ENCODE peak calls at places on chromosomes 7 and 10, in ten cellular contexts. I is glutamatergic neuron, P is AG04450, B is GM23338, E is cardiac muscle cell, Y is neural crest cell, Q is Caco-2, W is mesothelial cell of epicardium, D is thoracic aorta, G is chondrocyte. C is an unnamed sample.

GRCh38 chr10:3131098-3131497 is 41.5 kb downstream of the PITRM1 start:
- DNase-seq in I (no peak), P (no peak), B (no peak), E (no peak), Y (no peak), Q (peak), W (no peak), D (no peak), G (no peak), C (peak)

GRCh38 chr7:46626261-46627037 is 705.4 kb upstream of the IGFBP3 start:
- DNase-seq in I (no peak), P (no peak), B (peak), E (no peak), Y (no peak), Q (no peak), W (no peak), D (no peak), G (no peak), C (no peak)

GRCh38 chr7:16780586-16780985 is 24.2 kb downstream of the AGR2 start:
- DNase-seq in I (no peak), P (no peak), B (no peak), E (no peak), Y (no peak), Q (no peak), W (no peak), D (no peak), G (no peak), C (no peak)

GRCh38 chr10:36606234-36606839 is 519.1 kb upstream of the ANKRD30A start:
- DNase-seq in I (no peak), P (no peak), B (no peak), E (no peak), Y (no peak), Q (no peak), W (no peak), D (no peak), G (no peak), C (no peak)

GRCh38 chr7:44415047-44415446 is 75.4 kb downstream of the NUDCD3 start:
- DNase-seq in I (no peak), P (no peak), B (no peak), E (no peak), Y (no peak), Q (no peak), W (no peak), D (no peak), G (no peak), C (peak)

GRCh38 chr10:122044045-122044661 is 55.2 kb downstream of the TACC2 start:
- DNase-seq in I (peak), P (no peak), B (peak), E (peak), Y (no peak), Q (peak), W (no peak), D (no peak), G (no peak), C (peak)

GRCh38 chr10:97687785-97688781 is 1.0 kb upstream of the AVPI1 start:
- DNase-seq in I (no peak), P (no peak), B (peak), E (no peak), Y (no peak), Q (no peak), W (no peak), D (no peak), G (no peak), C (no peak)

GRCh38 chr7:2922271-2922691 is 78.2 kb upstream of the GNA12 start:
- DNase-seq in I (no peak), P (no peak), B (no peak), E (no peak), Y (no peak), Q (no peak), W (no peak), D (no peak), G (no peak), C (no peak)

GRCh38 chr7:29019275-29019820 is 61.2 kb upstream of the TRIL start:
- DNase-seq in I (no peak), P (no peak), B (no peak), E (no peak), Y (no peak), Q (no peak), W (no peak), D (no peak), G (no peak), C (no peak)

GRCh38 chr10:18650618-18651017 is 769 bp downstream of the NSUN6 start:
- DNase-seq in I (no peak), P (no peak), B (no peak), E (no peak), Y (no peak), Q (no peak), W (no peak), D (no peak), G (no peak), C (no peak)

GRCh38 chr7:143384148-143384547 is 3.0 kb downstream of the ZYX start:
- DNase-seq in I (no peak), P (no peak), B (no peak), E (no peak), Y (no peak), Q (no peak), W (no peak), D (no peak), G (peak), C (no peak)

GRCh38 chr10:4691776-4692175 is 134.2 kb upstream of the AKR1E2 start:
- DNase-seq in I (no peak), P (no peak), B (no peak), E (no peak), Y (no peak), Q (no peak), W (no peak), D (no peak), G (no peak), C (peak)

GRCh38 chr10:5681930-5682329 is 2.7 kb upstream of the TASOR2 start:
- DNase-seq in I (no peak), P (no peak), B (no peak), E (no peak), Y (no peak), Q (no peak), W (no peak), D (no peak), G (no peak), C (no peak)

GRCh38 chr7:47786557-47787248 is 161.6 kb downstream of the PKD1L1 start:
- DNase-seq in I (no peak), P (peak), B (peak), E (no peak), Y (peak), Q (peak), W (peak), D (peak), G (no peak), C (peak)

DNA sequence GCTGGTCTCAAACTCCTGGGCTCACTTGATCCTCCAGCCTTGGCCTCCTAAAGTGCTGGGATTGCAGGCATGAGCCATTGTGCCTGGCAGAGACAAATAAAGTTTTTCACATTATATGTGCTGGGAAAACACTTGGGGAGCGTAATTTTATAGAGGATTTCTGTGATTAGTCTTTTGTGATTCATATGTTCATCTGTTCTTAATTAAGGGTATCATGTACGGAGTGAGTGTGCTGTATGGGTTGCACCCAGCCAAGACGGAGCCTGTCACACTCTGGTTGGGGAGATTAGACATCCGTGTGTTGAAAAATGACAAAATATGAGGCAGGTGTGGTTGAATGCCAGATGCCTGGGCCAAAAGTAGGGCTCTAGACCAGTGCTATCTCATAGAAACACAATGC is 10.3 kb downstream of the ADRB1 start:
- DNase-seq in I (no peak), P (no peak), B (no peak), E (no peak), Y (no peak), Q (no peak), W (no peak), D (no peak), G (no peak), C (no peak)
- TF ChIP-seq CTCF in I (no peak), P (no peak), B (no peak), E (no peak), Y (no peak), Q (no peak), W (no peak), D (no peak), G (no peak), C (no peak)

DNA sequence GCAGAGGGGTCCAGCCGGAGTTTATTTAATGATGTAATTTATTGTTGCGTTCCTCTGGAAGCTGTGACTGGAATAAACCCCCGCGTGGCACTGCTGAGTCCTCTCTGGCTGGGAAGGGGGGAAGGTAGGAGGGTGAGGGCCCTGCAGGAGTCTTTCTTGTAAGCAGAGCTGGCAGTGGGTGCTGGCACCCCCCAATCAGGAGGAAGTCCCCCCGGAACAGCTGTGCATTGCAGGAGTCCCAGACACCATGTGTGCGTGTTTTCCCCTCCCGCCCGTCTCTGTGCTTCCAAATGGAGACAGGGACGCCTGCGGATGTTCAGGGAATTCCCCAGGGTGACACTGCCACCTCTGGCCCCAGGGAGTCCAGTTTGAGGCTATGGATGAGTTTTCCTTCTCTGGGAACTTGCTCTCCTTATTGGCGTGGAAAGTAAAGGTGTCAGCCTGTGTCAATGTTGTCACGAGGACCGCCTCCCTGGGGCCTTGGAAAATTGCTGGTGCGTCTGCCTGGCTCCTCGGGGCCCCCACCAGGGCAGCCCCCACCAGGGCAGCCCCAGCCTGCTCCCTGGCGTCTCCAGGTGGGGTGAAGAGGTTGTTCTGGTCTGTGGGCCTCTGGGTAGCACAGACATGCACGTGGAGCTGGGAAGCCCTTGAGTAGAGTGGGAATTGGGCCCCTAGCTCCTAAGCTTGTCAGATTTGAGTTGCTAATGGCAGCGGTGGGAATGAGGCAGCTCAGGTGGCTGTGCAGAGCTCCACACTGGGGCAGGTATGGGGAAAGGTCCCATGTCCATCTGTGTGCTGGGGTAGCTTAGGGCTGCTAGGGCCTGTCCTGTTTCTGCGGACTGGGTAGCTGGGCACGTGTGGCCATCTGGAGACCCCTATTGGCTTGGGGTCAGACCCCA is 2.7 kb downstream of the FZD9 start:
- DNase-seq in I (no peak), P (no peak), B (no peak), E (no peak), Y (no peak), Q (peak), W (no peak), D (no peak), G (no peak), C (peak)
- TF ChIP-seq CTCF in I (no peak), P (no peak), B (no peak), E (no peak), Y (no peak), Q (peak), W (no peak), D (no peak), G (peak), C (peak)

GRCh38 chr7:96949766-96950165 is 55.6 kb upstream of the DLX6 start:
- DNase-seq in I (no peak), P (no peak), B (no peak), E (no peak), Y (no peak), Q (no peak), W (no peak), D (no peak), G (no peak), C (no peak)
- TF ChIP-seq CTCF in I (no peak), P (no peak), B (no peak), E (no peak), Y (no peak), Q (no peak), W (no peak), D (peak), G (peak), C (no peak)

DNA sequence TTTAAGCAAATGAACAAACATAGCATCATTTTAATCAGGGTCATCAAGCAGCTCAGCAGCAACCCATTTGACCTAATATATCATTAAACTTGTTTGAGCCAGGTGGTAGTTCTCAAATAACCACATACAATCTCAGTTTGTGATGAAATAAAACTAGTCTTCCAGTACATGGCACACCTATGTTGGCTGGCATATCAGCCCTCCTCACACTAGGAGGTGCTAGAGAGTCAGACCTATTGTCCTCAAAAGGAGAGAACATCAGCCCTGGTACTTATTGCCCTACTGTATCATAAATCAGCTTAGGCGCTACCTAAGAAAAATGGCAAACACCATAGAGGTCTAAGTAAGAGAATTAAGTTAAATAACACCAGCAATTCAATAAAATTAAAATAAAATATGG is 81.7 kb downstream of the CABCOCO1 start:
- DNase-seq in I (no peak), P (no peak), B (peak), E (no peak), Y (no peak), Q (no peak), W (no peak), D (no peak), G (no peak), C (no peak)
- TF ChIP-seq CTCF in I (no peak), P (peak), B (peak), E (peak), Y (peak), Q (peak), W (no peak), D (no peak), G (peak), C (peak)

GRCh38 chr7:106999023-106999422 is 45.5 kb upstream of the PRKAR2B start:
- DNase-seq in I (no peak), P (no peak), B (no peak), E (no peak), Y (no peak), Q (no peak), W (no peak), D (no peak), G (no peak), C (no peak)
- TF ChIP-seq CTCF in I (no peak), P (no peak), B (no peak), E (no peak), Y (no peak), Q (no peak), W (no peak), D (no peak), G (no peak), C (no peak)

DNA sequence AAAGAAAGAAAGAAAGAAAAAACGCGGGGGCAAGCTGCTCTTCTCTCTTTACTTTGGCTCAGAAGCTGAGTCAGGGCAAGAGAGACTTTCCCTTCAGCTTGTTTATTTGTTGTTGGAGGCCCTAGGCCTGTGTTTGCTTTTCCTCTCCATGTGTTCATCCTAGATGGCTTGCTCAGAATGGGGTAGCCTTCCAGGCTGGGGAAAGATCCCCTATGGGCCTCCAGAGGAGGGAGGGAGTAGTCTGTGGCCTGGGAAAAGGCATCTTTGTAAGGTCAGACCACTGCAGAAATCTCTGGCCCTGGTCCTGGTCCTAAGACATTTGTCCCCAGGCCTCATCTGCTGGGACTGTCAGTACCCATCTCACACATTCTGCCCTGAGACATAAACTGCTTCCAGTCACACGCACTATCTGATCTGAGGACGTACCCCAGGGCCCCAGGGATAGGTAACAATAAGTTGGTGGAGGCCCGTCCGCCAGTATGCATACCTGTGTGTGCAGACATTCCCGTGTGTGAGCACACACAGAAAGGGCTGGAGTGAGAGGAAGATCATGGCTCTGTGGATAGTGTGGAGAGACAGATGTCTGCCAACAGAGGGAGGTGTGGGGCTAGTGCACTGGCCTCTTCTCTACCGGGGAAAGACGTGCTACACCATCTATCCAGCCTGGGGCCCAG is 4.9 kb upstream of the SCD start:
- DNase-seq in I (peak), P (no peak), B (peak), E (peak), Y (peak), Q (peak), W (no peak), D (no peak), G (no peak), C (peak)
- TF ChIP-seq CTCF in I (no peak), P (peak), B (peak), E (peak), Y (peak), Q (peak), W (peak), D (peak), G (peak), C (peak)

GRCh38 chr7:80785961-80786360 is 132.9 kb downstream of the SEMA3C start:
- DNase-seq in I (no peak), P (no peak), B (no peak), E (no peak), Y (no peak), Q (no peak), W (no peak), D (no peak), G (no peak), C (no peak)

GRCh38 chr7:80795174-80795573 is 123.7 kb downstream of the SEMA3C start:
- DNase-seq in I (no peak), P (no peak), B (no peak), E (no peak), Y (no peak), Q (no peak), W (no peak), D (no peak), G (no peak), C (no peak)

GRCh38 chr7:80791509-80791929 is 127.3 kb downstream of the SEMA3C start:
- DNase-seq in I (no peak), P (no peak), B (no peak), E (no peak), Y (no peak), Q (no peak), W (no peak), D (no peak), G (no peak), C (no peak)

DNA sequence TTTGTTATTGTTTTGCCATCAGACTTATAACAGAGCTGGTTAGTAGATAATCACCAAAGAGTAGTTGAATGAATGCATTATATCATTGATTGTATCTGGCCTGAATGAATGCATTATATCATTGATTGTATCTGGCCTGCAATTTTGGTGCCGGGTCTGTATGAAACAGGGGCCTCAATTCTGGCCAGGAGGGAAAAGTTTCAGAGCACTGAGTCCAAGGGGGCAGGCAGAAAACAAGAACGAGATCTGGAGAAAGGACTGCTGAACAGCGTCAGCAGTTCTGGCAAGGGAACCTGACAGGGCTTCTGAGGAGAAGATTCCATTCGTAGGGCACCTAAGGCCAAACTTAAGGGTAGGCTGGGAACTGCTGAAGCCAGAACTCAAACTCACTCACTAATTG is 128.0 kb downstream of the SEMA3C start:
- DNase-seq in I (no peak), P (no peak), B (no peak), E (peak), Y (no peak), Q (no peak), W (no peak), D (no peak), G (no peak), C (no peak)
- TF ChIP-seq CTCF in I (no peak), P (no peak), B (no peak), E (no peak), Y (no peak), Q (no peak), W (no peak), D (no peak), G (no peak), C (no peak)

DNA sequence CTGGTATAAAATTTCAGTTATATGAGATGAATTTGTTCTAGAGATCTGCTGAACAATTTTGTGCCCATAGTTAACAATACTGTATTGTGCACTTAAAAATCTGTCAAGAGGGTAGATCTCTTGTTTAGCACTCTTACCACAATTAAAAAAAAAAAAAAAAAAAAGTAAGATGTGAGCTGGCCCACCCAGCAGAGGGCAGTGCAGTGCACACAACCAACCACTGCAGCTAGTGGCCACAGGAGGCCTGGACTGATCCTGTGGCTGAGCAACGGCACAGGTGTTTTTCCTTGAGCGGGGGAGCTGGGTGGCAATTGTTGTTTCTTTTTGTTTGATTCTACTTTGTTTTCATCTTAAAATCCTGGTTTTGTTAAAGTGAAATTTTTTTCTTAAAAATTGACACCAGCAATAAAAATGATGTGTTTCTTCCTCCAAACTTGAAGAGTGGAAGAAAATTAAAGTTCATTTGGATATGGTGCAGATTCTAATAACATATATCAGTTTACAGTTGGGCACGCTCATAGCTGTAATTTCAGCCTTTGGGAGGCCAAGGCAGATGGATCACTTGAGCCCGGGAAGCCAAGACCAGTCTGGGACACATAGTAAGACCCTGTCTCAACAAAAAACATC is 171.1 kb upstream of the TBX20 start:
- DNase-seq in I (peak), P (peak), B (peak), E (peak), Y (peak), Q (peak), W (no peak), D (no peak), G (no peak), C (peak)
- TF ChIP-seq CTCF in I (peak), P (peak), B (peak), E (peak), Y (peak), Q (peak), W (peak), D (peak), G (peak), C (peak)

GRCh38 chr7:112079671-112080070 is 126.5 kb downstream of the DOCK4 start:
- DNase-seq in I (no peak), P (no peak), B (no peak), E (no peak), Y (no peak), Q (no peak), W (no peak), D (no peak), G (no peak), C (no peak)
- TF ChIP-seq CTCF in I (no peak), P (peak), B (peak), E (peak), Y (no peak), Q (no peak), W (no peak), D (no peak), G (peak), C (peak)

GRCh38 chr10:52950578-52950977 is 178.0 kb upstream of the MBL2 start:
- DNase-seq in I (no peak), P (no peak), B (peak), E (no peak), Y (no peak), Q (no peak), W (no peak), D (no peak), G (no peak), C (no peak)
- TF ChIP-seq CTCF in I (no peak), P (peak), B (peak), E (no peak), Y (no peak), Q (no peak), W (no peak), D (no peak), G (no peak), C (no peak)

C was measured in PC-9.